ENCODE peak calls at places on chromosome 6, in five cellular contexts. One of them, this sample, is unnamed. For H3K27me3, the result is how much of the 10 kb centered on the place peaks cover.

GRCh38 chr6:125264476-125264875 is 37.3 kb downstream of the HDDC2 start:
- DNase-seq in mesendoderm: no peak
- DNase-seq in pancreas: no peak
- DNase-seq in spleen: no peak
- DNase-seq in testis: no peak
- DNase-seq in this sample: no peak

GRCh38 chr6:116265081-116265829 is 11.4 kb upstream of the TSPYL4 start:
- DNase-seq in mesendoderm: no peak
- DNase-seq in pancreas: no peak
- DNase-seq in spleen: peak
- DNase-seq in testis: peak
- DNase-seq in this sample: no peak

GRCh38 chr6:47135772-47136171 is 93.6 kb upstream of the ADGRF1 start:
- DNase-seq in mesendoderm: peak
- DNase-seq in pancreas: no peak
- DNase-seq in spleen: no peak
- DNase-seq in testis: no peak
- DNase-seq in this sample: peak

GRCh38 chr6:18493421-18493891 is 106.3 kb downstream of the RNF144B start:
- DNase-seq in mesendoderm: peak
- DNase-seq in pancreas: no peak
- DNase-seq in spleen: no peak
- DNase-seq in testis: no peak
- DNase-seq in this sample: no peak

GRCh38 chr6:143507358-143508145 is 4.0 kb downstream of the FUCA2 start:
- DNase-seq in mesendoderm: no peak
- DNase-seq in pancreas: no peak
- DNase-seq in spleen: no peak
- DNase-seq in testis: no peak
- DNase-seq in this sample: no peak

GRCh38 chr6:156876302-156876701 is 99.1 kb downstream of the ARID1B start:
- DNase-seq in mesendoderm: peak
- DNase-seq in pancreas: no peak
- DNase-seq in spleen: no peak
- DNase-seq in testis: no peak
- DNase-seq in this sample: no peak

GRCh38 chr6:71706523-71706922 is 179.8 kb upstream of the RIMS1 start:
- DNase-seq in mesendoderm: no peak
- DNase-seq in pancreas: no peak
- DNase-seq in spleen: no peak
- DNase-seq in testis: no peak
- DNase-seq in this sample: no peak

GRCh38 chr6:15952231-15953151 is 176.4 kb upstream of the MYLIP start:
- DNase-seq in mesendoderm: no peak
- DNase-seq in pancreas: no peak
- DNase-seq in spleen: no peak
- DNase-seq in testis: no peak
- DNase-seq in this sample: no peak

GRCh38 chr6:17004269-17004668 is 97.6 kb upstream of the STMND1 start:
- DNase-seq in mesendoderm: no peak
- DNase-seq in pancreas: no peak
- DNase-seq in spleen: no peak
- DNase-seq in testis: no peak
- DNase-seq in this sample: no peak

GRCh38 chr6:89680150-89680549 is 41.6 kb upstream of the LYRM2 start:
- DNase-seq in mesendoderm: no peak
- DNase-seq in pancreas: no peak
- DNase-seq in spleen: no peak
- DNase-seq in testis: no peak
- DNase-seq in this sample: no peak

GRCh38 chr6:163460307-163460782 is 45.8 kb downstream of the QKI start:
- DNase-seq in mesendoderm: peak
- DNase-seq in pancreas: no peak
- DNase-seq in spleen: no peak
- DNase-seq in testis: no peak
- DNase-seq in this sample: peak

GRCh38 chr6:170584954-170585498 is 589 bp upstream of the PDCD2 start:
- DNase-seq in mesendoderm: peak
- DNase-seq in pancreas: no peak
- DNase-seq in spleen: no peak
- DNase-seq in testis: no peak
- DNase-seq in this sample: no peak

GRCh38 chr6:3816251-3816650 is 32.9 kb upstream of the FAM50B start:
- DNase-seq in mesendoderm: no peak
- DNase-seq in pancreas: no peak
- DNase-seq in spleen: no peak
- DNase-seq in testis: no peak
- DNase-seq in this sample: no peak

GRCh38 chr6:109722564-109723254 is 31.6 kb downstream of the FIG4 start:
- DNase-seq in mesendoderm: no peak
- DNase-seq in pancreas: no peak
- DNase-seq in spleen: no peak
- DNase-seq in testis: no peak
- DNase-seq in this sample: no peak

GRCh38 chr6:28458577-28458976 is 15.3 kb upstream of the ZSCAN23 start:
- DNase-seq in mesendoderm: no peak
- DNase-seq in pancreas: no peak
- DNase-seq in spleen: no peak
- DNase-seq in testis: no peak
- DNase-seq in this sample: no peak

GRCh38 chr6:81694855-81695254 is 57.6 kb downstream of the TENT5A start:
- DNase-seq in mesendoderm: no peak
- DNase-seq in pancreas: no peak
- DNase-seq in spleen: no peak
- DNase-seq in testis: no peak
- DNase-seq in this sample: no peak

GRCh38 chr6:120945905-120946594 is 388.2 kb downstream of the TBC1D32 start:
- DNase-seq in mesendoderm: no peak
- DNase-seq in pancreas: no peak
- DNase-seq in spleen: no peak
- DNase-seq in testis: no peak
- DNase-seq in this sample: no peak

GRCh38 chr6:13953061-13953705 is 28.4 kb downstream of the RNF182 start:
- DNase-seq in mesendoderm: peak
- DNase-seq in pancreas: no peak
- DNase-seq in spleen: no peak
- DNase-seq in testis: no peak
- DNase-seq in this sample: no peak

GRCh38 chr6:24504642-24505586 is 10.1 kb downstream of the ALDH5A1 start:
- DNase-seq in mesendoderm: no peak
- DNase-seq in pancreas: no peak
- DNase-seq in spleen: no peak
- DNase-seq in testis: no peak
- DNase-seq in this sample: no peak

GRCh38 chr6:165986647-165987482 is 180.8 kb downstream of the TBXT start:
- DNase-seq in mesendoderm: peak
- DNase-seq in pancreas: no peak
- DNase-seq in spleen: no peak
- DNase-seq in testis: no peak
- DNase-seq in this sample: no peak

GRCh38 chr6:146915671-146916127 is 288.5 kb upstream of the STXBP5 start:
- DNase-seq in mesendoderm: no peak
- DNase-seq in pancreas: no peak
- DNase-seq in spleen: no peak
- DNase-seq in testis: no peak
- DNase-seq in this sample: peak

GRCh38 chr6:161383951-161384350 is 110.1 kb upstream of the AGPAT4 start:
- DNase-seq in mesendoderm: no peak
- DNase-seq in pancreas: no peak
- DNase-seq in spleen: no peak
- DNase-seq in testis: no peak
- DNase-seq in this sample: no peak

GRCh38 chr6:17987576-17988421 is at the start of gene KIF13A:
- DNase-seq in mesendoderm: peak
- DNase-seq in pancreas: peak
- DNase-seq in spleen: peak
- DNase-seq in testis: peak
- DNase-seq in this sample: peak

GRCh38 chr6:41713650-41714291 is 21.6 kb downstream of the TFEB start:
- DNase-seq in mesendoderm: no peak
- DNase-seq in pancreas: no peak
- DNase-seq in spleen: peak
- DNase-seq in testis: peak
- DNase-seq in this sample: no peak

GRCh38 chr6:134921980-134922313 is 28.0 kb downstream of the ALDH8A1 start:
- DNase-seq in mesendoderm: no peak
- DNase-seq in pancreas: no peak
- DNase-seq in spleen: no peak
- DNase-seq in testis: no peak
- DNase-seq in this sample: no peak

GRCh38 chr6:51093899-51094665 is 275.4 kb downstream of the TFAP2B start:
- DNase-seq in mesendoderm: no peak
- DNase-seq in pancreas: no peak
- DNase-seq in spleen: no peak
- DNase-seq in testis: no peak
- DNase-seq in this sample: no peak

GRCh38 chr6:157088841-157089240 is 234.5 kb downstream of the TMEM242 start:
- DNase-seq in mesendoderm: no peak
- DNase-seq in pancreas: no peak
- DNase-seq in spleen: no peak
- DNase-seq in testis: no peak
- DNase-seq in this sample: no peak

GRCh38 chr6:115728171-115728570 is 332.5 kb downstream of the FRK start:
- DNase-seq in mesendoderm: no peak
- DNase-seq in pancreas: no peak
- DNase-seq in spleen: no peak
- DNase-seq in testis: no peak
- DNase-seq in this sample: no peak

GRCh38 chr6:135251416-135251815 is 70.3 kb downstream of the MYB start:
- DNase-seq in mesendoderm: peak
- DNase-seq in pancreas: peak
- DNase-seq in spleen: no peak
- DNase-seq in testis: no peak
- DNase-seq in this sample: no peak

GRCh38 chr6:159726196-159726917 is 949 bp upstream of the WTAP start:
- DNase-seq in mesendoderm: no peak
- DNase-seq in pancreas: no peak
- DNase-seq in spleen: no peak
- DNase-seq in testis: no peak
- DNase-seq in this sample: no peak

GRCh38 chr6:109344226-109344625 is 38.0 kb downstream of the CD164 start:
- DNase-seq in mesendoderm: peak
- DNase-seq in pancreas: no peak
- DNase-seq in spleen: no peak
- DNase-seq in testis: no peak
- DNase-seq in this sample: no peak

GRCh38 chr6:93183513-93183912 is 235.8 kb downstream of the EPHA7 start:
- DNase-seq in mesendoderm: peak
- DNase-seq in pancreas: no peak
- DNase-seq in spleen: no peak
- DNase-seq in testis: no peak
- DNase-seq in this sample: no peak

GRCh38 chr6:93177451-93177850 is 241.9 kb downstream of the EPHA7 start:
- DNase-seq in mesendoderm: no peak
- DNase-seq in pancreas: no peak
- DNase-seq in spleen: no peak
- DNase-seq in testis: no peak
- DNase-seq in this sample: no peak

GRCh38 chr6:93177918-93178317 is 241.4 kb downstream of the EPHA7 start:
- DNase-seq in mesendoderm: no peak
- DNase-seq in pancreas: no peak
- DNase-seq in spleen: no peak
- DNase-seq in testis: no peak
- DNase-seq in this sample: no peak

DNA sequence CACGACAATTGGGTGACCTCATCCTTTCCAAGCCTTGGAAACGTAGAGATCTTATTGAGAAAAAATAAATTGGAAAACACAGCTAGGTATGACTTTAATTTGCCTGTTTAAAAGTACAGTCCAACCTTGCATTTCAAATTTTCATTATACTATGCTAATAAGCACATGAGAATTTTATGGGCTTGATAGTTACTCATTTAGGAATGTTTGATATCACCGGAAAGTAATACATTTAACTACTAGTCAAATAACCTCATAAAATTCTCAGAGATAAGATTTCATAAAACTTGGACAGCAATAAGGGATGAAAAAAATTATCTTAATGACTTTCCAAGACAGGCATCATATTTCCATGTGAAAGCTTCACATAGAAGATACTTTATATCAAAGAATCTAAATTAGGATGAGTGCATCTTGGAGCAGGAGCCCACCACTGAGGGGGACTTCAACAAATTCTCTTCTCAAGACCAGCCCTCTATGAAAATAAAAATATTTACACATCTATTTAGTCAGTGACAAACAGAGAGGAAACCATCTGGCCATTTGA is 236.4 kb downstream of the EPHA7 start:
- DNase-seq in mesendoderm: no peak
- DNase-seq in pancreas: no peak
- DNase-seq in spleen: no peak
- DNase-seq in testis: no peak
- DNase-seq in this sample: no peak
- H3K27me3 ChIP-seq in mesendoderm: under half
- H3K27me3 ChIP-seq in pancreas: under half
- H3K27me3 ChIP-seq in spleen: under half
- H3K27me3 ChIP-seq in testis: under half
- H3K27me3 ChIP-seq in this sample: under half

DNA sequence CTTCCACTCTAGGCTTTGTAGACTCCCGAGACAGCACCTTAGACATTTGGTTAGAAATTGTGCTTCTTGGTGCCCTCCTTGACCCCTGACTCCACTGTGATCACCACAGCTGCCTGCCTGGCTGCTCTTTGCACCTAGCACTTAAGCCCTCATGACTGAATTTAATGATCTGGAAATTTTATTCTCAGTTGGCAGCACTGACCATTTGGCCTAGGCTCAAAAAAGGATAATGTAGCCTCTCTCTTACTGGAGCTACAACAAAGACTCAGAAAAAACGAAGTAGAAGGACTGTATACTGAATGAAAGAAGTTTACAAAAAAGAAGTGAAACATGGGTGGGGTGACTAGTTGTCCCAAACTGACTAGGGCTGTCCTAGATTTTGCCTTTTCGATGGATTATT is 11.3 kb upstream of the ABRACL start:
- DNase-seq in mesendoderm: no peak
- DNase-seq in pancreas: no peak
- DNase-seq in spleen: no peak
- DNase-seq in testis: peak
- DNase-seq in this sample: no peak
- H3K27me3 ChIP-seq in mesendoderm: under half
- H3K27me3 ChIP-seq in pancreas: under half
- H3K27me3 ChIP-seq in spleen: under half
- H3K27me3 ChIP-seq in testis: under half
- H3K27me3 ChIP-seq in this sample: under half

DNA sequence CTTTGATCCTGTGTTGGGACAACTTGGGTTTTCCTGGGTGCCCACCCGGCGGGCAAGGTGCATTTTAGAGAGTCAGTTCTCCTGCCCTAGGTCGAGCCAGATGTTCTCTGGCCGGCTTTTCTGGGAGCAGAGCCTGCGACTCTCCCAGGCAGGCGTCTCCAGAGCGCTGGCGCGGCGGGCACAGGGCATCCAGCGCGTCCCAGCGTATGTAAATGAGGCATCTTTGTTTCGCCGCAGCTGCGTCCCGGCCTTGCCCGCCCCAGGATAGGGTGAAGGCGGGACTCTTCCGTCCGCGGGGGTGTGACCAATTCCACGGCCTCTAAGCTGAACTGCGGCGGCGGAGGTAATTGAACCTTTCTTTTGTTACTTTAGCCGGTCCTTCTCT is 9.1 kb downstream of the GRIK2 start:
- DNase-seq in mesendoderm: peak
- DNase-seq in pancreas: no peak
- DNase-seq in spleen: no peak
- DNase-seq in testis: peak
- DNase-seq in this sample: no peak
- H3K27me3 ChIP-seq in mesendoderm: under half
- H3K27me3 ChIP-seq in pancreas: under half
- H3K27me3 ChIP-seq in spleen: half or more
- H3K27me3 ChIP-seq in testis: under half
- H3K27me3 ChIP-seq in this sample: under half

GRCh38 chr6:1314617-1315016 is 2.7 kb downstream of the FOXQ1 start:
- DNase-seq in mesendoderm: no peak
- DNase-seq in pancreas: no peak
- DNase-seq in spleen: no peak
- DNase-seq in testis: no peak
- DNase-seq in this sample: no peak
- H3K27me3 ChIP-seq in mesendoderm: under half
- H3K27me3 ChIP-seq in pancreas: under half
- H3K27me3 ChIP-seq in spleen: half or more
- H3K27me3 ChIP-seq in testis: under half
- H3K27me3 ChIP-seq in this sample: under half